ENCODE peak calls at places on chromosomes 3 and 15, in four cellular contexts. Z is heart right ventricle, B is psoas muscle, S is mammary epithelial cell. A is an unnamed sample.

GRCh38 chr3:119769394-119770149 is 12.3 kb upstream of the NR1I2 start:
- DNase-seq in Z (no peak), B (no peak), S (no peak), A (no peak)

GRCh38 chr3:191282262-191283215 is 46.7 kb upstream of the CCDC50 start:
- DNase-seq in Z (no peak), B (no peak), S (no peak), A (no peak)

GRCh38 chr3:157087398-157088132 is 72.4 kb downstream of the CCNL1 start:
- DNase-seq in Z (no peak), B (no peak), S (peak), A (no peak)

GRCh38 chr3:171982829-171983228 is 56.5 kb upstream of the FNDC3B start:
- DNase-seq in Z (no peak), B (no peak), S (no peak), A (no peak)

GRCh38 chr3:160163259-160163878 is 61.9 kb upstream of the C3orf80 start:
- DNase-seq in Z (no peak), B (no peak), S (no peak), A (no peak)

GRCh38 chr3:140943781-140944547 is 2.3 kb downstream of the SLC25A36 start:
- DNase-seq in Z (no peak), B (no peak), S (no peak), A (no peak)

GRCh38 chr3:10442151-10442795 is 63.1 kb downstream of the ATP2B2 start:
- DNase-seq in Z (no peak), B (no peak), S (no peak), A (no peak)

GRCh38 chr15:88204584-88204983 is 52.0 kb downstream of the NTRK3 start:
- DNase-seq in Z (no peak), B (no peak), S (peak), A (no peak)

GRCh38 chr3:183811638-183812037 is 13.7 kb downstream of the MAP6D1 start:
- DNase-seq in Z (no peak), B (no peak), S (peak), A (no peak)

GRCh38 chr15:31405200-31405929 is 78.7 kb downstream of the KLF13 start:
- DNase-seq in Z (no peak), B (no peak), S (no peak), A (no peak)

GRCh38 chr3:107798381-107798780 is 275.6 kb downstream of the BBX start:
- DNase-seq in Z (no peak), B (no peak), S (no peak), A (no peak)

GRCh38 chr15:83709246-83709645 is 55.3 kb downstream of the ADAMTSL3 start:
- DNase-seq in Z (no peak), B (no peak), S (peak), A (no peak)

DNA sequence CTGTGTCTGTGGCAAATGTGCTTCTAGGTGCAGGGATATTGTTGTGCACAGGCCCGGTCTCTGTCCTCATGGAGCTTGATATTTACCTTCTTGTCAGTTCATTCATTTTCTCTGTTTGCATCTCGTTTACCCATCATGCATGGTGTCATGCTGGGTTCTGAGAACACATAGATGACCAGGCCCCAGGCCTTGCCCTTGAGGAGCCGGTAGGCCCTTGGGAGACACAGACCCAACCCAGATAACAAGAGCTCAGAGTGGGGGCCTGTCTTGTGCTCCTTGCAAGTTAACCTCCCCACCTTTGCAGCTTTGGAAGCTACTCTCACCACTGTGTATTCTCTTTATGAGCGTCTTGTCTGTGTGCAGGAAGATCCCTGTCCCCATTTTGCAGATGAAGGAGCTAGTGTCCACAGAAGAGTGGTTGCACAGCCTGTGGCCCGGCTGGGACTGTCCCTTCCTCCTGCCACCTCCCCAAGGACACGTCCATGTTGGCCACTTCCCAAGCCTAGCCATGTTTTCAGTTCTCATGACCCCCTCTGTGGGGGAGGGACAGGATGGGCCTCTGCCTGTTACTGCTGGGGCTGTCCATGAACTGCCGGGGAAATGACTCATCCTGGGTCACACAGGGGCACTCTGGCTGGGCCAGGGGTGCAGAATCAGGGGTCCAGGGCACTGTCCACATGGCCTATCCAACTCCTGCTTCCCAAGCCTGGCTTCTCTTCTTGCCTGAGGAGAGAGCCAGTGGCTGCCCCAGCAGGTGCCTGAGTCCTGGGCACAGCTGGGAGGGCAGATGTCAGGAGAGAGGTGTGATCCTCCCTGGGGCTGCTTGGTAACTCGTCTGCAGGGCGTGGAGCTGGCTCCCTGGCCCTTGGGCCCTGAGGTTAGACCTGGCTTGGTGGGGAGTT is 3.4 kb downstream of the SNX33 start:
- DNase-seq in Z (peak), B (peak), S (no peak), A (no peak)
- H3K4me3 ChIP-seq in Z (peak), B (peak), S (peak), A (peak)

GRCh38 chr3:195555110-195555509 is 12.0 kb upstream of the PPP1R2 start:
- DNase-seq in Z (no peak), B (no peak), S (no peak), A (no peak)

GRCh38 chr3:195554458-195554857 is 11.3 kb upstream of the PPP1R2 start:
- DNase-seq in Z (no peak), B (no peak), S (no peak), A (no peak)

GRCh38 chr3:195557327-195557726 is 14.2 kb upstream of the PPP1R2 start:
- DNase-seq in Z (no peak), B (no peak), S (no peak), A (no peak)

GRCh38 chr3:195558602-195559001 is 15.5 kb upstream of the PPP1R2 start:
- DNase-seq in Z (peak), B (peak), S (peak), A (no peak)

DNA sequence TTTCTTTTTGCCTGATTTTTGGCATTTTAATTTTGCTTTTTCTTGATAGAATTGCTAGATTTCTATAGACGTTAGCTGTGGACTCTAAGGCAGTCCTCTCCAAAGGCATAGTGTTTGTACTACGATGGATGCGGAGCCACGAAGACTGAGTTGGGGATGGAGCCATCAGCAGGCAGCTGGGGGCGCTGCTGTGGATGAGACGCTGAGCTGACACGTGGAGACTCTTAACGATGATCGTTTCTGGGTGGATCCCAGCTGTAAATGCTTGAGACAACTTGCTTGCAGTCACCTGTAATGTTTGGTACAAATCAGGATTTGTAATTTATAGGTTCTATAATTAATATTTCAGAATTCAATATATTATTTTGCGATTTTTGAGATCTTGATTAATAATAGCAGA is 13.3 kb upstream of the PPP1R2 start:
- DNase-seq in Z (no peak), B (no peak), S (no peak), A (no peak)
- H3K27ac ChIP-seq in Z (no peak), B (no peak), S (no peak), A (no peak)

GRCh38 chr15:70853270-70853854 is 595 bp downstream of the LARP6 start:
- DNase-seq in Z (no peak), B (peak), S (peak), A (peak)
- H3K4me3 ChIP-seq in Z (peak), B (peak), S (peak), A (peak)

GRCh38 chr3:48125026-48125704 is 63.1 kb downstream of the CDC25A start:
- DNase-seq in Z (no peak), B (no peak), S (peak), A (no peak)
- H3K27ac ChIP-seq in Z (no peak), B (no peak), S (no peak), A (no peak)